ENCODE peak calls at places on chromosome 12, in six cellular contexts. One of them, this sample, is unnamed.

GRCh38 chr12:77122236-77122635 is 56.9 kb upstream of the E2F7 start:
- DNase-seq in HepG2: peak
- DNase-seq in hepatocyte: peak
- DNase-seq in substantia nigra: no peak
- DNase-seq in dorsolateral prefrontal cortex: no peak
- DNase-seq in coronary artery: no peak
- DNase-seq in this sample: peak

GRCh38 chr12:47302111-47302597 is 222.4 kb upstream of the AMIGO2 start:
- DNase-seq in substantia nigra: no peak
- DNase-seq in HepG2: no peak
- DNase-seq in hepatocyte: no peak
- DNase-seq in coronary artery: no peak
- DNase-seq in dorsolateral prefrontal cortex: no peak
- DNase-seq in this sample: no peak

GRCh38 chr12:14854586-14855163 is 11.3 kb upstream of the ART4 start:
- DNase-seq in substantia nigra: no peak
- DNase-seq in HepG2: no peak
- DNase-seq in dorsolateral prefrontal cortex: no peak
- DNase-seq in coronary artery: no peak
- DNase-seq in hepatocyte: no peak
- DNase-seq in this sample: no peak

GRCh38 chr12:75837700-75838099 is 193.9 kb downstream of the PHLDA1 start:
- DNase-seq in hepatocyte: no peak
- DNase-seq in HepG2: no peak
- DNase-seq in substantia nigra: no peak
- DNase-seq in dorsolateral prefrontal cortex: no peak
- DNase-seq in coronary artery: no peak
- DNase-seq in this sample: no peak

GRCh38 chr12:107853479-107853878 is 79.0 kb downstream of the ASCL4 start:
- DNase-seq in dorsolateral prefrontal cortex: no peak
- DNase-seq in coronary artery: no peak
- DNase-seq in hepatocyte: no peak
- DNase-seq in substantia nigra: no peak
- DNase-seq in HepG2: no peak
- DNase-seq in this sample: no peak

GRCh38 chr12:132731574-132731973 is 20.9 kb downstream of the PGAM5 start:
- DNase-seq in substantia nigra: no peak
- DNase-seq in coronary artery: no peak
- DNase-seq in hepatocyte: no peak
- DNase-seq in HepG2: no peak
- DNase-seq in dorsolateral prefrontal cortex: no peak
- DNase-seq in this sample: no peak

GRCh38 chr12:59372971-59373370 is 222.9 kb upstream of the SLC16A7 start:
- DNase-seq in substantia nigra: peak
- DNase-seq in coronary artery: no peak
- DNase-seq in dorsolateral prefrontal cortex: no peak
- DNase-seq in HepG2: no peak
- DNase-seq in hepatocyte: peak
- DNase-seq in this sample: no peak

GRCh38 chr12:52951640-52952039 is 2.7 kb downstream of the KRT18 start:
- DNase-seq in coronary artery: no peak
- DNase-seq in HepG2: no peak
- DNase-seq in dorsolateral prefrontal cortex: no peak
- DNase-seq in substantia nigra: no peak
- DNase-seq in hepatocyte: no peak
- DNase-seq in this sample: no peak

GRCh38 chr12:65188179-65188709 is 18.9 kb downstream of the LEMD3 start:
- DNase-seq in hepatocyte: no peak
- DNase-seq in substantia nigra: no peak
- DNase-seq in dorsolateral prefrontal cortex: no peak
- DNase-seq in coronary artery: no peak
- DNase-seq in HepG2: no peak
- DNase-seq in this sample: no peak

GRCh38 chr12:81809829-81810595 is 50.9 kb upstream of the PPFIA2 start:
- DNase-seq in dorsolateral prefrontal cortex: no peak
- DNase-seq in hepatocyte: no peak
- DNase-seq in coronary artery: no peak
- DNase-seq in HepG2: no peak
- DNase-seq in substantia nigra: no peak
- DNase-seq in this sample: no peak

GRCh38 chr12:5034605-5035004 is 9.1 kb upstream of the KCNA5 start:
- DNase-seq in hepatocyte: no peak
- DNase-seq in dorsolateral prefrontal cortex: no peak
- DNase-seq in HepG2: no peak
- DNase-seq in coronary artery: no peak
- DNase-seq in substantia nigra: no peak
- DNase-seq in this sample: no peak

GRCh38 chr12:4648099-4648498 is 752 bp downstream of the AKAP3 start:
- DNase-seq in substantia nigra: no peak
- DNase-seq in coronary artery: no peak
- DNase-seq in HepG2: no peak
- DNase-seq in dorsolateral prefrontal cortex: no peak
- DNase-seq in hepatocyte: peak
- DNase-seq in this sample: no peak

GRCh38 chr12:40693503-40693863 is 1.2 kb downstream of the CNTN1 start:
- DNase-seq in coronary artery: no peak
- DNase-seq in HepG2: no peak
- DNase-seq in dorsolateral prefrontal cortex: peak
- DNase-seq in hepatocyte: peak
- DNase-seq in substantia nigra: peak
- DNase-seq in this sample: peak

GRCh38 chr12:53843545-53843944 is 91.8 kb upstream of the CISTR start:
- DNase-seq in coronary artery: no peak
- DNase-seq in hepatocyte: no peak
- DNase-seq in substantia nigra: no peak
- DNase-seq in HepG2: no peak
- DNase-seq in dorsolateral prefrontal cortex: no peak
- DNase-seq in this sample: no peak

GRCh38 chr12:570949-571794 is 92.1 kb downstream of the NINJ2 start:
- DNase-seq in hepatocyte: peak
- DNase-seq in dorsolateral prefrontal cortex: no peak
- DNase-seq in coronary artery: no peak
- DNase-seq in HepG2: peak
- DNase-seq in substantia nigra: no peak
- DNase-seq in this sample: peak

GRCh38 chr12:50567926-50568325 is 63.1 kb downstream of the DIP2B start:
- DNase-seq in dorsolateral prefrontal cortex: no peak
- DNase-seq in coronary artery: no peak
- DNase-seq in HepG2: peak
- DNase-seq in substantia nigra: no peak
- DNase-seq in hepatocyte: no peak
- DNase-seq in this sample: no peak
- H3K27ac ChIP-seq in dorsolateral prefrontal cortex: peak
- H3K27ac ChIP-seq in coronary artery: no peak
- H3K27ac ChIP-seq in HepG2: peak
- H3K27ac ChIP-seq in substantia nigra: peak
- H3K27ac ChIP-seq in hepatocyte: peak
- H3K27ac ChIP-seq in this sample: no peak

DNA sequence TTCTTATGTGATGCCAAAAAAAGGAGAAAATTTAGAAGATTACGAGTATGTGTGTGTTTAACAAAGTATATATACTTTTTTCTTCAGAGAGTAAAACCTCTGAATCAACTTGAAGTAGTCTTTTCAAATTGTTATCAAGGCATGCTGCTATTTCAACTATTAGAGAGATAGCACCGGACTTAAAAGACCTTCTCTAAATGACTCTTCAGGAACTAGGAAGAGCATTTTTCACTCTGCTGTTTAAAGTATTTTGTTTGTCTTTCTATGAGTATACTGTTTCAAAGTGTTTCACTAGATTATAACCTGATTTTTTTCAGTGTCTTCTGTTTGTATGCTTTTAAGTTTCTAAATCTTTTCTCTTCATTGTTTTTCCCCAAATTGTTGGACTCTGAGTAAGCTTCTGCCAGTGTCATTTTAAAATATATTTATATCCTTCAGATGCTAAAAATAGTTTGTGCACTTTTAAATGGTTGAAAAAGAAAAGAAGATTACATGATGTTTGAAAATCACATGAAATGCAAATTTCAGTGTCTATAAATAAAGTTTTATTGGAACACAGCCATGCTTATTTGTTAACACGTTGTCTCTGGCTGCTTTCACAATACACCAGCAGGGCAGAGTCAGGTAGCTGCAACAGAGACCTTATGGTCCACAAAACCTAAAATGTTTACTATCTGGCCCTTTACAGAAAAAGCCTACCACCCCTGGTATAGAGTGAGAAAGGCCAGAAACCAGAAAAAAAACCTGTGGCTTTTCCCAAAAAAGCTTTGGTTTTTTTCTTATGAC is 21.3 kb downstream of the CRADD start:
- DNase-seq in coronary artery: no peak
- DNase-seq in hepatocyte: no peak
- DNase-seq in substantia nigra: no peak
- DNase-seq in dorsolateral prefrontal cortex: no peak
- DNase-seq in HepG2: peak
- DNase-seq in this sample: no peak
- H3K27ac ChIP-seq in coronary artery: peak
- H3K27ac ChIP-seq in hepatocyte: peak
- H3K27ac ChIP-seq in substantia nigra: no peak
- H3K27ac ChIP-seq in dorsolateral prefrontal cortex: no peak
- H3K27ac ChIP-seq in HepG2: peak
- H3K27ac ChIP-seq in this sample: no peak

GRCh38 chr12:93572712-93573551 is 457 bp downstream of the SOCS2 start:
- DNase-seq in substantia nigra: peak
- DNase-seq in HepG2: no peak
- DNase-seq in hepatocyte: peak
- DNase-seq in coronary artery: peak
- DNase-seq in dorsolateral prefrontal cortex: no peak
- DNase-seq in this sample: no peak

GRCh38 chr12:93570552-93571359 is 1.7 kb upstream of the SOCS2 start:
- DNase-seq in coronary artery: peak
- DNase-seq in HepG2: peak
- DNase-seq in dorsolateral prefrontal cortex: peak
- DNase-seq in substantia nigra: peak
- DNase-seq in hepatocyte: peak
- DNase-seq in this sample: peak

GRCh38 chr12:93569656-93570551 is 2.6 kb upstream of the SOCS2 start:
- DNase-seq in hepatocyte: peak
- DNase-seq in dorsolateral prefrontal cortex: peak
- DNase-seq in HepG2: peak
- DNase-seq in substantia nigra: peak
- DNase-seq in coronary artery: peak
- DNase-seq in this sample: peak

GRCh38 chr12:93571854-93572711 is at the start of gene SOCS2:
- DNase-seq in substantia nigra: no peak
- DNase-seq in hepatocyte: peak
- DNase-seq in coronary artery: no peak
- DNase-seq in HepG2: no peak
- DNase-seq in dorsolateral prefrontal cortex: no peak
- DNase-seq in this sample: peak

GRCh38 chr12:93571360-93571853 is 1.1 kb upstream of the SOCS2 start:
- DNase-seq in dorsolateral prefrontal cortex: no peak
- DNase-seq in HepG2: peak
- DNase-seq in hepatocyte: peak
- DNase-seq in substantia nigra: peak
- DNase-seq in coronary artery: peak
- DNase-seq in this sample: peak
- H3K27ac ChIP-seq in dorsolateral prefrontal cortex: peak
- H3K27ac ChIP-seq in HepG2: no peak
- H3K27ac ChIP-seq in hepatocyte: peak
- H3K27ac ChIP-seq in substantia nigra: peak
- H3K27ac ChIP-seq in coronary artery: peak
- H3K27ac ChIP-seq in this sample: peak

GRCh38 chr12:115660211-115660805 is 617.2 kb downstream of the MED13L start:
- DNase-seq in hepatocyte: peak
- DNase-seq in coronary artery: no peak
- DNase-seq in HepG2: no peak
- DNase-seq in substantia nigra: no peak
- DNase-seq in dorsolateral prefrontal cortex: no peak
- DNase-seq in this sample: peak
- H3K27ac ChIP-seq in hepatocyte: no peak
- H3K27ac ChIP-seq in coronary artery: peak
- H3K27ac ChIP-seq in HepG2: no peak
- H3K27ac ChIP-seq in substantia nigra: no peak
- H3K27ac ChIP-seq in dorsolateral prefrontal cortex: no peak
- H3K27ac ChIP-seq in this sample: no peak

GRCh38 chr12:2958432-2959193 is 584 bp upstream of the TEAD4 start:
- DNase-seq in dorsolateral prefrontal cortex: no peak
- DNase-seq in coronary artery: peak
- DNase-seq in substantia nigra: no peak
- DNase-seq in hepatocyte: peak
- DNase-seq in HepG2: peak
- DNase-seq in this sample: peak
- H3K27ac ChIP-seq in dorsolateral prefrontal cortex: no peak
- H3K27ac ChIP-seq in coronary artery: peak
- H3K27ac ChIP-seq in substantia nigra: no peak
- H3K27ac ChIP-seq in hepatocyte: peak
- H3K27ac ChIP-seq in HepG2: peak
- H3K27ac ChIP-seq in this sample: peak

GRCh38 chr12:79778802-79779201 is 88.0 kb upstream of the PAWR start:
- DNase-seq in dorsolateral prefrontal cortex: no peak
- DNase-seq in coronary artery: no peak
- DNase-seq in HepG2: no peak
- DNase-seq in hepatocyte: no peak
- DNase-seq in substantia nigra: no peak
- DNase-seq in this sample: no peak

DNA sequence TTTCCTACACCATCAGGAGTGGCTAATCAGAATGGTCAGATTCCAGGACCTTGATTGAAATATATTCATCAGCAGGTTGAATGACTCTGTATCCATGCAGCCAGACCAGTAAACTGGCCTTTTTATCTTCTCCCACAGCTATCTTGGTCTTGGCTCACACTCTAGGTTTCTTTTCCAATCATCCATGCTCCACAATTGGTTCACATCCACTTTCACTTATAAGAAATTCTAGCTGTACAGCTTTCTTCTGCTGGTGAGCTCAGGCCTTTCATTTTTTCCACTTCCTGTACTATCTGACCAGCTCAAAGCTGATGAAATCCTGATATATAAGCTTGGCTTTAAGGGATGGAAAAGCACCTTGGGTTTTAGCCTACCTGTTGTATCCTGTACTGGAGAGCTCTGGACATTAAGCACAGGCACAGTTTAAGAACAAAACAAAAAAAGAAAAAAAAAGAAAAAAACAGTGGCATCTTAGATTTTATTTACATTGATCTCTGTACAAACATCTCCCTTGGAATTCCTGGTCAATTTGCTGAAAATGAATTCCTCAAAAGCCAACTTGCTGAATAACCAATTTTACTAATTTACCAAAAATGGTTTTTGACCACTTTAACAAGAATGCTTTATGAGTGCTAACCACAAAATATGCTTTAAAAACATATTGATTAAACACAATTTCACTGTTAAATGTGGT is 91.6 kb upstream of the PAWR start:
- DNase-seq in coronary artery: no peak
- DNase-seq in HepG2: no peak
- DNase-seq in hepatocyte: no peak
- DNase-seq in substantia nigra: no peak
- DNase-seq in dorsolateral prefrontal cortex: no peak
- DNase-seq in this sample: no peak
- H3K27ac ChIP-seq in coronary artery: no peak
- H3K27ac ChIP-seq in HepG2: no peak
- H3K27ac ChIP-seq in hepatocyte: no peak
- H3K27ac ChIP-seq in substantia nigra: no peak
- H3K27ac ChIP-seq in dorsolateral prefrontal cortex: no peak
- H3K27ac ChIP-seq in this sample: no peak